ENCODE peak calls at places on chromosomes 7 and 10, in five cellular contexts. Y is mesothelial cell of epicardium, M is testis, L is GM20000, X is RWPE1. I is an unnamed sample.
A peak's percentile ranks its signal among the peaks of the same experiment; 100 is the strongest.

GRCh38 chr7:98354511-98355249 is 46.2 kb downstream of the BAIAP2L1 start:
- DNase-seq in X (peak; percentile 89), L (no peak), Y (no peak), M (no peak), I (no peak)

GRCh38 chr7:28516390-28517145 is 104.2 kb downstream of the CREB5 start:
- DNase-seq in Y (no peak), L (no peak), X (no peak), M (no peak), I (no peak)

GRCh38 chr7:104156842-104157277 is 51.0 kb downstream of the ORC5 start:
- DNase-seq in L (peak; percentile 4), Y (no peak), M (no peak), X (no peak), I (no peak)

GRCh38 chr7:144455040-144455404 is 51.5 kb upstream of the NOBOX start:
- DNase-seq in L (no peak), M (no peak), X (no peak), Y (no peak), I (no peak)

GRCh38 chr10:102657984-102658724 is 13.9 kb downstream of the TRIM8 start:
- DNase-seq in Y (no peak), L (no peak), M (no peak), X (no peak), I (no peak)

GRCh38 chr10:88227342-88228018 is 355.6 kb downstream of the RNLS start:
- DNase-seq in M (peak; percentile 48), Y (no peak), X (no peak), L (no peak), I (no peak)

GRCh38 chr10:61050120-61050745 is 106.2 kb upstream of the RHOBTB1 start:
- DNase-seq in M (no peak), X (no peak), L (no peak), Y (no peak), I (no peak)

GRCh38 chr10:31116226-31116625 is 84.6 kb upstream of the ZNF438 start:
- DNase-seq in M (no peak), L (no peak), X (no peak), Y (no peak), I (no peak)

GRCh38 chr10:119205926-119206602 is 1.3 kb upstream of the GRK5 start:
- DNase-seq in M (peak; percentile 68), Y (peak; percentile 42), X (no peak), L (peak; percentile 75), I (peak; percentile 71)

GRCh38 chr10:103193107-103193819 is at the start of gene NT5C2:
- DNase-seq in M (peak; percentile 87), Y (peak; percentile 80), L (peak; percentile 89), X (peak; percentile 89), I (peak; percentile 88)

GRCh38 chr10:89241491-89242339 is 9.9 kb downstream of the LIPA start:
- DNase-seq in X (no peak), Y (no peak), M (no peak), L (no peak), I (no peak)

GRCh38 chr10:132466520-132467463 is 69.8 kb downstream of the PWWP2B start:
- DNase-seq in M (no peak), Y (no peak), X (no peak), L (no peak), I (no peak)

GRCh38 chr10:110410329-110411046 is 87.2 kb upstream of the DUSP5 start:
- DNase-seq in L (no peak), X (peak; percentile 99), M (no peak), Y (peak; percentile 65), I (no peak)

GRCh38 chr10:32169556-32169955 is 113.3 kb upstream of the KIF5B start:
- DNase-seq in L (no peak), Y (no peak), M (peak; percentile 30), X (no peak), I (no peak)

GRCh38 chr10:88473989-88474883 is 108.9 kb downstream of the RNLS start:
- DNase-seq in Y (no peak), L (no peak), X (peak; percentile 79), M (no peak), I (no peak)

GRCh38 chr10:24917493-24917892 is 34.9 kb downstream of the PRTFDC1 start:
- DNase-seq in L (no peak), M (no peak), X (no peak), Y (no peak), I (no peak)

GRCh38 chr7:48611993-48612392 is 312.4 kb upstream of the CDC14C start:
- DNase-seq in Y (no peak), L (no peak), X (peak; percentile 6), M (no peak), I (no peak)

GRCh38 chr7:99791021-99791420 is 7.0 kb upstream of the CYP3A4 start:
- DNase-seq in M (no peak), L (no peak), X (no peak), Y (no peak), I (no peak)

GRCh38 chr10:103852856-103853255 is 2.5 kb downstream of the SH3PXD2A start:
- DNase-seq in Y (no peak), L (no peak), X (no peak), M (no peak), I (no peak)

GRCh38 chr10:15244635-15245197 is 76.2 kb upstream of the NMT2 start:
- DNase-seq in X (no peak), L (no peak), Y (no peak), M (no peak), I (no peak)

GRCh38 chr10:15245530-15245929 is 77.0 kb upstream of the NMT2 start:
- DNase-seq in X (no peak), Y (no peak), L (no peak), M (no peak), I (no peak)
- TF ChIP-seq CTCF in X (no peak), Y (no peak), L (peak; percentile 21), M (no peak), I (peak; percentile 43)

GRCh38 chr7:124275411-124275810 is 242.5 kb upstream of the TMEM229A start:
- DNase-seq in Y (no peak), X (no peak), M (no peak), L (no peak), I (no peak)

GRCh38 chr7:124276005-124276606 is 243.2 kb upstream of the TMEM229A start:
- DNase-seq in Y (no peak), L (peak; percentile 31), X (peak; percentile 10), M (peak; percentile 70), I (peak; percentile 5)
- TF ChIP-seq CTCF in Y (peak; percentile 44), L (peak; percentile 34), X (peak; percentile 50), M (peak; percentile 54), I (peak; percentile 42)

GRCh38 chr10:9342865-9343450 is 1288.5 kb downstream of the GATA3 start:
- DNase-seq in M (peak; percentile 20), X (peak; percentile 14), L (peak; percentile 19), Y (no peak), I (peak; percentile 17)

GRCh38 chr10:9334270-9334669 is 1279.8 kb downstream of the GATA3 start:
- DNase-seq in X (no peak), L (no peak), M (no peak), Y (no peak), I (no peak)

GRCh38 chr10:9339702-9340101 is 1285.2 kb downstream of the GATA3 start:
- DNase-seq in X (no peak), Y (no peak), M (no peak), L (no peak), I (no peak)
- TF ChIP-seq CTCF in X (no peak), Y (no peak), M (no peak), L (no peak), I (no peak)

GRCh38 chr7:2384354-2385243 is 18.8 kb upstream of the CHST12 start:
- DNase-seq in X (no peak), Y (no peak), L (no peak), M (no peak), I (no peak)
- TF ChIP-seq CTCF in X (no peak), Y (no peak), L (no peak), M (no peak), I (peak; percentile 24)

GRCh38 chr10:29208816-29209215 is 80.1 kb upstream of the LYZL1 start:
- DNase-seq in M (no peak), Y (no peak), X (no peak), L (no peak), I (no peak)
- TF ChIP-seq CTCF in M (no peak), Y (no peak), X (no peak), L (no peak), I (no peak)

GRCh38 chr7:3301831-3302618 is 973 bp downstream of the SDK1 start:
- DNase-seq in X (peak; percentile 31), Y (peak; percentile 49), L (peak; percentile 22), M (peak; percentile 20), I (no peak)

GRCh38 chr7:3300221-3300650 is 816 bp upstream of the SDK1 start:
- DNase-seq in L (no peak), M (no peak), Y (no peak), X (no peak), I (no peak)

GRCh38 chr7:3302681-3303320 is 1.7 kb downstream of the SDK1 start:
- DNase-seq in X (no peak), M (no peak), L (no peak), Y (no peak), I (no peak)

GRCh38 chr7:3301472-3301778 is 373 bp downstream of the SDK1 start:
- DNase-seq in L (peak; percentile 40), Y (no peak), M (no peak), X (no peak), I (no peak)

DNA sequence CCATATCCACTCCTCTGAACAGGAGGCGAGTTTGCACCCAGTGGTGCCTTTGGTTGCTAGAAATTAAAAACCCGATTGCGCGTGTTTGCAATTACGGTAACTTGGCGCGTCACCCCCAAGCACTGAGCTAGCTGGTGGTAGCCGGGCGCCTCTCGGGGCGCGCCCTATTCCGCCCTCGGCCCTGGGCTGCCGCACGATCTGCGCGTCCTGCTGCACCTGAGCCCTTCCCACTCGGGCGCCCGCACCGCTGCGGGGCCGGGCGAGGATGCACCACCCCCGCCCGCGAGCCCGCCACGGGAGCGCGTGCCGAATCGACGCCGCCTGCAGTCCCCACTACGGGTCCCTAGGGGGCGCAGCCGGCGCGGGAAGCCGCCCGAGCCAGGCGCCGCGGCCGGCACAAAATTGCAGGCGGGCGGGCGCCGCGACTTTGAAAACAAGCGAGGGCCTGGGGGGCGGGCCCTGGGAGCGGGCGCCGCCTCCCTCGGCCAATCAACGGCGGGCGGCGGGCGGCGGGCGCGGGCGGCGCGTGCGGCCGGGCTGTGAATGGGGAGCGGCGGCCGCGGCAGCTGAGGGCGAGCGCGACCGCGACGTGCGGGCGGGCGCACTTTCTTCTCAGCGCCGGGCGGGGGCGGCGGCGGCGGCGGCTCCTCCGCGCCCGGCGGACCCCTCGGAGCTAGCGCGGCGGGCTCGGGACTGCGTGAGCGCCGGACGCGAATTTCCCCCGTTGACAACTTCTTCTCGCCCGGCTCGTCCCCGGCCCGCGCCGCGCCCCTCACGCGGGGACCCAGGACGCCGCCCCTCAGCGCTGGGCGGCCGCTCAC is at the start of gene SDK1:
- DNase-seq in X (peak; percentile 87), L (peak; percentile 93), Y (peak; percentile 95), M (peak; percentile 95), I (peak; percentile 89)
- TF ChIP-seq CTCF in X (peak; percentile 99), L (peak; percentile 99), Y (peak; percentile 96), M (peak; percentile 95), I (peak; percentile 88)

GRCh38 chr10:95196053-95196452 is 2.0 kb downstream of the ACSM6 start:
- DNase-seq in M (no peak), X (no peak), L (no peak), Y (no peak), I (no peak)

DNA sequence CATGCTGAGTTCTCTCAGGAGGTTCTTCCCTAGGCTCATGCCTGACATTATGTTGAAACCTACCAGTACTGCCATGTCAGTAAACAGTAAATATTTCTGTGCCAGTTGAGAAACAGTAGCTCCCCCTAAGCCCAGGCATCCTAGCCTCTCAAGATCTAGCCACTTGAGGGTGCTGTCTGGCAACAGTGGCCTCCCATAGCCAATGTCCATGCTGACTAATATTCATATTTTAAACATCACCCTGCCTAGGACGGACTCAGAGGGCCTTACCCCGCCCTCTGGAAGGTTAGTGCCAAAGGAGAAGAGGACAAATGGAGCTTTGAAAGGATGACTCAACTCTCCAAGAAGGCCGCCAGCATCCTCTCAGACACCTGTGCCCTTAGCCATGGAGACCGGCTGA is 7.7 kb downstream of the ACSM6 start:
- DNase-seq in Y (no peak), M (no peak), X (peak; percentile 80), L (no peak), I (no peak)
- TF ChIP-seq CTCF in Y (no peak), M (no peak), X (no peak), L (no peak), I (no peak)

I was measured in GM10248.